ENCODE peak calls at places on chromosomes 2 and 18, in eight cellular contexts. P is non-pigmented ciliary epithelial cell; B is kidney epithelial cell; H is PC-9; U is activated gamma-delta T cell treated with anti-CD3 and anti-CD28 coated beads, Interleukin-2, amount 50 U/mL, for 16 hours; O is T-helper 9 cell; V is SK-MEL-5; Z is ACHN. J is an unnamed sample.

GRCh38 chr2:42848270-42848669 is 55.9 kb upstream of the HAAO start:
- DNase-seq in P (no peak), B (no peak), H (no peak), U (no peak), O (no peak), V (no peak), Z (no peak), J (no peak)

GRCh38 chr18:49617329-49617695 is 55.5 kb downstream of the LIPG start:
- DNase-seq in P (no peak), B (no peak), H (no peak), U (no peak), O (no peak), V (no peak), Z (no peak), J (peak)

GRCh38 chr2:88828397-88829137 is 137.1 kb downstream of the RPIA start:
- DNase-seq in P (no peak), B (no peak), H (no peak), U (no peak), O (no peak), V (no peak), Z (no peak), J (peak)

GRCh38 chr2:8999047-8999446 is 4.4 kb downstream of the MBOAT2 start:
- DNase-seq in P (no peak), B (no peak), H (no peak), U (no peak), O (no peak), V (no peak), Z (no peak), J (no peak)

GRCh38 chr2:17270894-17271293 is 247.3 kb downstream of the RAD51AP2 start:
- DNase-seq in P (no peak), B (no peak), H (no peak), U (no peak), O (no peak), V (no peak), Z (no peak), J (no peak)

GRCh38 chr2:196259507-196260481 is 88.4 kb upstream of the STK17B start:
- DNase-seq in P (no peak), B (no peak), H (no peak), U (no peak), O (peak), V (no peak), Z (no peak), J (no peak)

GRCh38 chr2:126658910-126659613 is 3.1 kb downstream of the GYPC start:
- DNase-seq in P (no peak), B (no peak), H (no peak), U (no peak), O (no peak), V (peak), Z (no peak), J (peak)

GRCh38 chr2:3728104-3729054 is 25.0 kb downstream of the DCDC2C start:
- DNase-seq in P (peak), B (no peak), H (peak), U (no peak), O (no peak), V (peak), Z (peak), J (peak)

GRCh38 chr2:204738721-204739120 is 193.4 kb downstream of the PARD3B start:
- DNase-seq in P (no peak), B (no peak), H (no peak), U (no peak), O (no peak), V (no peak), Z (no peak), J (no peak)

GRCh38 chr2:29518010-29518409 is 402.8 kb downstream of the CLIP4 start:
- DNase-seq in P (no peak), B (no peak), H (no peak), U (no peak), O (no peak), V (no peak), Z (no peak), J (no peak)

GRCh38 chr2:208183937-208184336 is 5.9 kb downstream of the C2orf80 start:
- DNase-seq in P (no peak), B (no peak), H (no peak), U (no peak), O (no peak), V (no peak), Z (no peak), J (no peak)

GRCh38 chr2:40760071-40760666 is 308.3 kb upstream of the SLC8A1 start:
- DNase-seq in P (peak), B (no peak), H (peak), U (no peak), O (no peak), V (peak), Z (peak), J (peak)

GRCh38 chr18:59990121-59990818 is 90.5 kb downstream of the PMAIP1 start:
- DNase-seq in P (no peak), B (no peak), H (no peak), U (no peak), O (no peak), V (no peak), Z (peak), J (no peak)

GRCh38 chr18:45496746-45497145 is 118.5 kb upstream of the SLC14A2 start:
- DNase-seq in P (no peak), B (no peak), H (no peak), U (no peak), O (no peak), V (no peak), Z (no peak), J (no peak)

GRCh38 chr2:12702661-12703121 is 14.0 kb upstream of the TRIB2 start:
- DNase-seq in P (peak), B (no peak), H (peak), U (no peak), O (no peak), V (peak), Z (no peak), J (no peak)

GRCh38 chr2:40700211-40700954 is 248.5 kb upstream of the SLC8A1 start:
- DNase-seq in P (no peak), B (no peak), H (no peak), U (no peak), O (no peak), V (no peak), Z (no peak), J (no peak)

GRCh38 chr2:30234180-30234971 is 3.0 kb downstream of the LBH start:
- DNase-seq in P (peak), B (peak), H (peak), U (no peak), O (no peak), V (peak), Z (peak), J (no peak)

GRCh38 chr2:170824526-170825015 is 7.9 kb downstream of the GAD1 start:
- DNase-seq in P (no peak), B (no peak), H (no peak), U (no peak), O (no peak), V (no peak), Z (no peak), J (no peak)

GRCh38 chr2:36520431-36520830 is 77.5 kb downstream of the FEZ2 start:
- DNase-seq in P (no peak), B (no peak), H (no peak), U (no peak), O (no peak), V (no peak), Z (no peak), J (no peak)